ENCODE peak calls at places on chromosomes 13 and 19, in six cellular contexts. H, F, D, L, N and T are unnamed samples.

GRCh38 chr19:13121551-13122274 is 3.6 kb downstream of the NACC1 start:
- DNase-seq in H (no peak), F (no peak), L (no peak), N (no peak), D (no peak), T (no peak)

GRCh38 chr19:12095111-12095790 is 30.7 kb downstream of the ZNF844 start:
- DNase-seq in H (no peak), L (no peak), N (no peak), D (no peak), F (no peak), T (no peak)

GRCh38 chr19:10690351-10690781 is 10.9 kb upstream of the QTRT1 start:
- DNase-seq in L (no peak), H (no peak), D (no peak), F (no peak), N (no peak), T (no peak)

GRCh38 chr13:113534236-113534860 is 43.8 kb upstream of the DCUN1D2 start:
- DNase-seq in L (no peak), F (no peak), D (no peak), H (no peak), N (no peak), T (no peak)

GRCh38 chr13:38952827-38953226 is 37.8 kb downstream of the STOML3 start:
- DNase-seq in D (no peak), H (no peak), N (no peak), F (no peak), L (no peak), T (no peak)

GRCh38 chr19:14277608-14278007 is 71.6 kb upstream of the ADGRL1 start:
- DNase-seq in H (no peak), D (no peak), N (no peak), F (no peak), L (no peak), T (no peak)

GRCh38 chr19:58000677-58001076 is 1.9 kb downstream of the ZNF606 start:
- DNase-seq in N (no peak), D (no peak), L (no peak), F (no peak), H (no peak), T (no peak)

GRCh38 chr19:392375-392970 is 16.5 kb downstream of the C2CD4C start:
- DNase-seq in D (no peak), F (no peak), N (no peak), H (no peak), L (no peak), T (no peak)

GRCh38 chr19:368624-369020 is 24.0 kb upstream of the MIER2 start:
- DNase-seq in N (no peak), F (no peak), D (no peak), L (no peak), H (no peak), T (no peak)